ENCODE peak calls at places on chromosomes 2 and 18, in ten cellular contexts. A is stimulated activated CD4-positive, alpha-beta T cell treated with anti-CD3 and anti-CD28 coated beads, Interleukin-15, amount 100 ng/mL, for 24 hours; K is activated T-cell treated with anti-CD3 and anti-CD28 coated beads for 24 hours; V is tibial artery; U is CD4-positive, CD25-positive, alpha-beta regulatory T cell; T is HFFc6; S is ovary; X is caudate nucleus; J is activated CD4-positive, CD25-positive, alpha-beta regulatory T cell treated with anti-CD3 and anti-CD28 coated beads, Interleukin-2, amount 50 U/mL, for 72 hours; N is activated T-helper 1 cell treated with Interleukin-2 at 50 U/mL for 16 hours. Q is an unnamed sample.

GRCh38 chr2:96924775-96925747 is 55.2 kb upstream of the SEMA4C start:
- DNase-seq in J (no peak), T (no peak), V (no peak), U (peak), N (peak), K (peak), A (peak), X (no peak), S (no peak), Q (no peak)

GRCh38 chr2:104889261-104890091 is 35.6 kb downstream of the POU3F3 start:
- DNase-seq in J (no peak), K (no peak), A (no peak), S (no peak), V (no peak), U (no peak), T (no peak), X (no peak), N (no peak), Q (no peak)

GRCh38 chr18:35406666-35407065 is 29.5 kb upstream of the ZNF396 start:
- DNase-seq in N (no peak), J (no peak), U (no peak), V (no peak), A (no peak), K (no peak), X (no peak), T (no peak), S (no peak), Q (no peak)

GRCh38 chr2:159775006-159775405 is 23.0 kb downstream of the CD302 start:
- DNase-seq in N (no peak), S (no peak), J (no peak), V (no peak), A (no peak), U (no peak), T (no peak), X (no peak), K (no peak), Q (no peak)

GRCh38 chr2:107556038-107556627 is 270.6 kb upstream of the RGPD4 start:
- DNase-seq in N (no peak), A (no peak), T (no peak), J (no peak), S (no peak), V (no peak), X (no peak), K (no peak), U (no peak), Q (no peak)

GRCh38 chr2:65630643-65631042 is 198.2 kb upstream of the SPRED2 start:
- DNase-seq in X (peak), U (no peak), K (no peak), N (no peak), S (no peak), A (no peak), V (no peak), J (no peak), T (peak), Q (peak)

GRCh38 chr2:13481201-13481600 is 764.5 kb downstream of the TRIB2 start:
- DNase-seq in U (no peak), V (no peak), K (no peak), N (no peak), S (no peak), T (no peak), A (no peak), J (no peak), X (no peak), Q (no peak)

GRCh38 chr2:215002500-215002899 is 135.9 kb downstream of the ABCA12 start:
- DNase-seq in T (peak), J (no peak), N (no peak), A (no peak), K (no peak), U (no peak), V (no peak), S (no peak), X (no peak), Q (peak)

GRCh38 chr2:38148501-38148900 is 72.5 kb upstream of the CYP1B1 start:
- DNase-seq in J (no peak), V (no peak), U (no peak), X (no peak), A (no peak), S (no peak), N (no peak), K (no peak), T (no peak), Q (peak)

Q was measured in EL.